ENCODE peak calls at places on chromosomes 4 and X, in nine cellular contexts. One of them, this sample, is unnamed.

GRCh38 chr4:165439981-165440380 is 61.2 kb downstream of the CPE start:
- DNase-seq in astrocyte: no peak
- DNase-seq in hepatocyte: no peak
- DNase-seq in H1: no peak
- DNase-seq in endothelial cell of umbilical vein: no peak
- DNase-seq in HepG2: no peak
- DNase-seq in Karpas-422: no peak
- DNase-seq in GM23248: no peak
- DNase-seq in HCT116: no peak
- DNase-seq in this sample: no peak

GRCh38 chr4:36582214-36582613 is 300.8 kb downstream of the DTHD1 start:
- DNase-seq in astrocyte: no peak
- DNase-seq in hepatocyte: no peak
- DNase-seq in H1: no peak
- DNase-seq in endothelial cell of umbilical vein: no peak
- DNase-seq in HepG2: no peak
- DNase-seq in Karpas-422: no peak
- DNase-seq in GM23248: no peak
- DNase-seq in HCT116: no peak
- DNase-seq in this sample: no peak

GRCh38 chrX:22950278-22951266 is 49.2 kb upstream of the DDX53 start:
- DNase-seq in astrocyte: peak; percentile 91
- DNase-seq in hepatocyte: peak; percentile 65
- DNase-seq in H1: no peak
- DNase-seq in endothelial cell of umbilical vein: peak; percentile 58
- DNase-seq in HepG2: no peak
- DNase-seq in Karpas-422: no peak
- DNase-seq in GM23248: peak; percentile 90
- DNase-seq in HCT116: no peak
- DNase-seq in this sample: no peak

GRCh38 chr4:14887842-14888433 is 114.3 kb upstream of the CPEB2 start:
- DNase-seq in astrocyte: no peak
- DNase-seq in hepatocyte: no peak
- DNase-seq in H1: no peak
- DNase-seq in endothelial cell of umbilical vein: no peak
- DNase-seq in HepG2: no peak
- DNase-seq in Karpas-422: no peak
- DNase-seq in GM23248: no peak
- DNase-seq in HCT116: no peak
- DNase-seq in this sample: no peak

GRCh38 chr4:48779095-48779997 is 733 bp downstream of the FRYL start:
- DNase-seq in astrocyte: peak; percentile 37
- DNase-seq in hepatocyte: peak; percentile 85
- DNase-seq in H1: no peak
- DNase-seq in endothelial cell of umbilical vein: peak; percentile 69
- DNase-seq in HepG2: peak; percentile 20
- DNase-seq in Karpas-422: peak; percentile 87
- DNase-seq in GM23248: peak; percentile 83
- DNase-seq in HCT116: no peak
- DNase-seq in this sample: peak; percentile 84

GRCh38 chrX:154979671-154980070 is 42.9 kb downstream of the F8 start:
- DNase-seq in astrocyte: no peak
- DNase-seq in hepatocyte: no peak
- DNase-seq in H1: no peak
- DNase-seq in endothelial cell of umbilical vein: no peak
- DNase-seq in HepG2: no peak
- DNase-seq in Karpas-422: no peak
- DNase-seq in GM23248: no peak
- DNase-seq in HCT116: no peak
- DNase-seq in this sample: no peak

GRCh38 chr4:57051100-57051499 is 59.1 kb downstream of the IGFBP7 start:
- DNase-seq in astrocyte: no peak
- DNase-seq in hepatocyte: no peak
- DNase-seq in H1: no peak
- DNase-seq in endothelial cell of umbilical vein: peak; percentile 45
- DNase-seq in HepG2: no peak
- DNase-seq in Karpas-422: no peak
- DNase-seq in GM23248: no peak
- DNase-seq in HCT116: no peak
- DNase-seq in this sample: no peak

GRCh38 chr4:113145519-113146291 is 96.3 kb downstream of the ANK2 start:
- DNase-seq in astrocyte: no peak
- DNase-seq in hepatocyte: no peak
- DNase-seq in H1: peak; percentile 46
- DNase-seq in endothelial cell of umbilical vein: no peak
- DNase-seq in HepG2: peak; percentile 85
- DNase-seq in Karpas-422: no peak
- DNase-seq in GM23248: peak; percentile 7
- DNase-seq in HCT116: no peak
- DNase-seq in this sample: no peak

GRCh38 chr4:78901882-78902281 is 37.4 kb downstream of the PAQR3 start:
- DNase-seq in astrocyte: no peak
- DNase-seq in hepatocyte: no peak
- DNase-seq in H1: no peak
- DNase-seq in endothelial cell of umbilical vein: no peak
- DNase-seq in HepG2: no peak
- DNase-seq in Karpas-422: no peak
- DNase-seq in GM23248: no peak
- DNase-seq in HCT116: no peak
- DNase-seq in this sample: no peak

GRCh38 chr4:185351691-185352090 is 44.0 kb downstream of the LRP2BP start:
- DNase-seq in astrocyte: no peak
- DNase-seq in hepatocyte: no peak
- DNase-seq in H1: no peak
- DNase-seq in endothelial cell of umbilical vein: no peak
- DNase-seq in HepG2: no peak
- DNase-seq in Karpas-422: no peak
- DNase-seq in GM23248: no peak
- DNase-seq in HCT116: no peak
- DNase-seq in this sample: no peak

GRCh38 chr4:145909331-145909730 is 29.3 kb downstream of the ZNF827 start:
- DNase-seq in astrocyte: no peak
- DNase-seq in hepatocyte: no peak
- DNase-seq in H1: peak; percentile 13
- DNase-seq in endothelial cell of umbilical vein: no peak
- DNase-seq in HepG2: no peak
- DNase-seq in Karpas-422: peak; percentile 89
- DNase-seq in GM23248: peak; percentile 67
- DNase-seq in HCT116: no peak
- DNase-seq in this sample: peak; percentile 17

GRCh38 chr4:126616795-126617194 is 1016.0 kb upstream of the INTU start:
- DNase-seq in astrocyte: no peak
- DNase-seq in hepatocyte: no peak
- DNase-seq in H1: no peak
- DNase-seq in endothelial cell of umbilical vein: no peak
- DNase-seq in HepG2: no peak
- DNase-seq in Karpas-422: no peak
- DNase-seq in GM23248: no peak
- DNase-seq in HCT116: no peak
- DNase-seq in this sample: no peak

GRCh38 chr4:1021386-1022050 is 10.1 kb downstream of the FGFRL1 start:
- DNase-seq in astrocyte: no peak
- DNase-seq in hepatocyte: no peak
- DNase-seq in H1: no peak
- DNase-seq in endothelial cell of umbilical vein: no peak
- DNase-seq in HepG2: no peak
- DNase-seq in Karpas-422: peak; percentile 83
- DNase-seq in GM23248: no peak
- DNase-seq in HCT116: no peak
- DNase-seq in this sample: peak; percentile 57

GRCh38 chr4:167424338-167425256 is 190.3 kb upstream of the SPOCK3 start:
- DNase-seq in astrocyte: no peak
- DNase-seq in hepatocyte: no peak
- DNase-seq in H1: no peak
- DNase-seq in endothelial cell of umbilical vein: no peak
- DNase-seq in HepG2: no peak
- DNase-seq in Karpas-422: no peak
- DNase-seq in GM23248: no peak
- DNase-seq in HCT116: no peak
- DNase-seq in this sample: no peak

GRCh38 chr4:101621120-101621519 is 169.4 kb upstream of the BANK1 start:
- DNase-seq in astrocyte: peak; percentile 73
- DNase-seq in hepatocyte: no peak
- DNase-seq in H1: no peak
- DNase-seq in endothelial cell of umbilical vein: no peak
- DNase-seq in HepG2: no peak
- DNase-seq in Karpas-422: no peak
- DNase-seq in GM23248: peak; percentile 83
- DNase-seq in HCT116: no peak
- DNase-seq in this sample: no peak

GRCh38 chrX:151815461-151815860 is 80.9 kb downstream of the CNGA2 start:
- DNase-seq in astrocyte: peak; percentile 76
- DNase-seq in hepatocyte: no peak
- DNase-seq in H1: no peak
- DNase-seq in endothelial cell of umbilical vein: no peak
- DNase-seq in HepG2: no peak
- DNase-seq in Karpas-422: no peak
- DNase-seq in GM23248: peak; percentile 61
- DNase-seq in HCT116: no peak
- DNase-seq in this sample: no peak

GRCh38 chr4:141339966-141340365 is 119.3 kb downstream of the ZNF330 start:
- DNase-seq in astrocyte: peak; percentile 47
- DNase-seq in hepatocyte: no peak
- DNase-seq in H1: no peak
- DNase-seq in endothelial cell of umbilical vein: peak; percentile 10
- DNase-seq in HepG2: no peak
- DNase-seq in Karpas-422: no peak
- DNase-seq in GM23248: peak; percentile 24
- DNase-seq in HCT116: no peak
- DNase-seq in this sample: no peak
- H3K9me3 ChIP-seq in astrocyte: no peaks in the 10 kb centered on the region
- H3K9me3 ChIP-seq in hepatocyte: no peaks in the 10 kb centered on the region
- H3K9me3 ChIP-seq in H1: no peaks in the 10 kb centered on the region
- H3K9me3 ChIP-seq in endothelial cell of umbilical vein: no peaks in the 10 kb centered on the region
- H3K9me3 ChIP-seq in HepG2: no peaks in the 10 kb centered on the region
- H3K9me3 ChIP-seq in Karpas-422: no peaks in the 10 kb centered on the region
- H3K9me3 ChIP-seq in GM23248: no peaks in the 10 kb centered on the region
- H3K9me3 ChIP-seq in HCT116: no peaks in the 10 kb centered on the region
- H3K9me3 ChIP-seq in this sample: no peaks in the 10 kb centered on the region

GRCh38 chr4:40241026-40241425 is 44.2 kb downstream of the RHOH start:
- DNase-seq in astrocyte: no peak
- DNase-seq in hepatocyte: no peak
- DNase-seq in H1: no peak
- DNase-seq in endothelial cell of umbilical vein: no peak
- DNase-seq in HepG2: no peak
- DNase-seq in Karpas-422: no peak
- DNase-seq in GM23248: no peak
- DNase-seq in HCT116: no peak
- DNase-seq in this sample: no peak
- H4K20me1 ChIP-seq in astrocyte: no peaks in the 10 kb centered on the region
- H4K20me1 ChIP-seq in hepatocyte: no peaks in the 10 kb centered on the region
- H4K20me1 ChIP-seq in H1: no peaks in the 10 kb centered on the region
- H4K20me1 ChIP-seq in endothelial cell of umbilical vein: no peaks in the 10 kb centered on the region
- H4K20me1 ChIP-seq in HepG2: no peaks in the 10 kb centered on the region
- H4K20me1 ChIP-seq in Karpas-422: peaks cover 81% of the 10 kb centered on the region
- H4K20me1 ChIP-seq in GM23248: no peaks in the 10 kb centered on the region
- H4K20me1 ChIP-seq in HCT116: no peaks in the 10 kb centered on the region
- H4K20me1 ChIP-seq in this sample: peaks cover 15% of the 10 kb centered on the region

GRCh38 chrX:63635750-63636149 is 149.3 kb downstream of the ARHGEF9 start:
- DNase-seq in astrocyte: no peak
- DNase-seq in hepatocyte: no peak
- DNase-seq in H1: no peak
- DNase-seq in endothelial cell of umbilical vein: no peak
- DNase-seq in HepG2: no peak
- DNase-seq in Karpas-422: no peak
- DNase-seq in GM23248: no peak
- DNase-seq in HCT116: no peak
- DNase-seq in this sample: no peak
- H3K9me3 ChIP-seq in astrocyte: no peaks in the 10 kb centered on the region
- H3K9me3 ChIP-seq in hepatocyte: no peaks in the 10 kb centered on the region
- H3K9me3 ChIP-seq in H1: peaks cover 3% of the 10 kb centered on the region
- H3K9me3 ChIP-seq in endothelial cell of umbilical vein: no peaks in the 10 kb centered on the region
- H3K9me3 ChIP-seq in HepG2: no peaks in the 10 kb centered on the region
- H3K9me3 ChIP-seq in Karpas-422: peaks cover 15% of the 10 kb centered on the region
- H3K9me3 ChIP-seq in GM23248: no peaks in the 10 kb centered on the region
- H3K9me3 ChIP-seq in HCT116: no peaks in the 10 kb centered on the region
- H3K9me3 ChIP-seq in this sample: no peaks in the 10 kb centered on the region

GRCh38 chr4:6943870-6944195 is 34.2 kb downstream of the TBC1D14 start:
- DNase-seq in astrocyte: no peak
- DNase-seq in hepatocyte: no peak
- DNase-seq in H1: no peak
- DNase-seq in endothelial cell of umbilical vein: no peak
- DNase-seq in HepG2: no peak
- DNase-seq in Karpas-422: no peak
- DNase-seq in GM23248: no peak
- DNase-seq in HCT116: no peak
- DNase-seq in this sample: no peak

GRCh38 chr4:6945052-6945409 is 35.4 kb downstream of the TBC1D14 start:
- DNase-seq in astrocyte: no peak
- DNase-seq in hepatocyte: no peak
- DNase-seq in H1: no peak
- DNase-seq in endothelial cell of umbilical vein: no peak
- DNase-seq in HepG2: no peak
- DNase-seq in Karpas-422: no peak
- DNase-seq in GM23248: no peak
- DNase-seq in HCT116: no peak
- DNase-seq in this sample: no peak

GRCh38 chr4:6946497-6946896 is 36.9 kb downstream of the TBC1D14 start:
- DNase-seq in astrocyte: no peak
- DNase-seq in hepatocyte: no peak
- DNase-seq in H1: no peak
- DNase-seq in endothelial cell of umbilical vein: no peak
- DNase-seq in HepG2: no peak
- DNase-seq in Karpas-422: no peak
- DNase-seq in GM23248: no peak
- DNase-seq in HCT116: no peak
- DNase-seq in this sample: no peak

GRCh38 chr4:6943012-6943869 is 33.6 kb downstream of the TBC1D14 start:
- DNase-seq in astrocyte: no peak
- DNase-seq in hepatocyte: no peak
- DNase-seq in H1: no peak
- DNase-seq in endothelial cell of umbilical vein: no peak
- DNase-seq in HepG2: no peak
- DNase-seq in Karpas-422: no peak
- DNase-seq in GM23248: no peak
- DNase-seq in HCT116: peak; percentile 3
- DNase-seq in this sample: no peak

DNA sequence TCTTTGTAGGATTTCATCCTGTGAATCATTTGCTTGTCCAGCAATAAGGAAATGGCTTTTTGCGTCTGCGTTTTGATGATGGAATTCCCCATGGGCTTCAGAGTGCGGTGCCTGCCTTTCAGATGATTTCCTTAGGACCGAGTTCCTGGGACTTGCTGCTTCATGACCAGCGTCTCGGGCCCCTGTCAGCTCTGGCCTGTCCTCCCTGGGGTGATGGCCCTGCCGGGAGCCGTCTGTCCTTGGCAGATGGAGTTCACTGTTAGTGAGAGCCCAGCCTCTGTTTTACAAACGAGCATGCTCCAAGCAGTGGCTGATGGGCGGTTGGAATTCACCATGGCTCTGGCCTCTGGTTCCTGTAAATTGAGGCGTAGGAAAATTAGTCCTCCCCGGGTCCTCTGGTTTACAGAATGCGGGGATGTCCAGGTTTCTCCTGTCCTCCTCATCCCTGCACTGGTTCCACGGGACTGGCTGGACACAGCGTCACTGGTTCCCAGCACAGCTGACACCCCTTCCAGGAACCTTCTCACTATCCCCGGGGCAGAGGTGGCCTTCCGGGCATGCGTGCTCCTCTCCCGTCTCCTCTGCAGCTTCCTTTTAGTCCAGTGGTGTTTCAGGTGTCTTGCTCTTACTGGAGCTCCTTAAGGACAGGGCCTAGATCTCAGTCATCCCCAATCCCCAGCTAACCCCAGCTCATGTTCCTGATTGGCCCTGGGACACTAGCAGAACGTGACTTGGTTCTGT is 34.9 kb downstream of the TBC1D14 start:
- DNase-seq in astrocyte: no peak
- DNase-seq in hepatocyte: no peak
- DNase-seq in H1: no peak
- DNase-seq in endothelial cell of umbilical vein: peak; percentile 26
- DNase-seq in HepG2: no peak
- DNase-seq in Karpas-422: no peak
- DNase-seq in GM23248: no peak
- DNase-seq in HCT116: no peak
- DNase-seq in this sample: no peak
- H4K20me1 ChIP-seq in astrocyte: peaks cover 14% of the 10 kb centered on the region
- H4K20me1 ChIP-seq in hepatocyte: no peaks in the 10 kb centered on the region
- H4K20me1 ChIP-seq in H1: peaks cover 1% of the 10 kb centered on the region
- H4K20me1 ChIP-seq in endothelial cell of umbilical vein: no peaks in the 10 kb centered on the region
- H4K20me1 ChIP-seq in HepG2: no peaks in the 10 kb centered on the region
- H4K20me1 ChIP-seq in Karpas-422: peaks cover 37% of the 10 kb centered on the region
- H4K20me1 ChIP-seq in GM23248: no peaks in the 10 kb centered on the region
- H4K20me1 ChIP-seq in HCT116: no peaks in the 10 kb centered on the region
- H4K20me1 ChIP-seq in this sample: no peaks in the 10 kb centered on the region